ENCODE peak calls at places on chromosomes 3 and 15, in nine cellular contexts. N is GM13977, C is cardiac muscle cell, J is astrocyte of the spinal cord, L is colonic mucosa, O is neural progenitor cell, H is activated B cell treated with CpG ODN at 0.5 μM for 24 hours, S is astrocyte, U is GM23338. V is an unnamed sample.

GRCh38 chr3:114841515-114841914 is 305.6 kb downstream of the ZBTB20 start:
- DNase-seq in O (no peak), C (no peak), N (no peak), L (no peak), H (no peak), U (no peak), J (peak), S (peak), V (no peak)

GRCh38 chr3:78830466-78830865 is 937.3 kb downstream of the ROBO1 start:
- DNase-seq in S (no peak), C (no peak), J (no peak), H (no peak), N (no peak), O (no peak), U (no peak), L (no peak), V (no peak)

GRCh38 chr15:37093480-37094410 is 6.6 kb downstream of the MEIS2 start:
- DNase-seq in L (no peak), H (no peak), N (no peak), J (peak), U (no peak), S (peak), C (peak), O (no peak), V (no peak)

GRCh38 chr15:26661727-26662126 is 111.1 kb downstream of the GABRB3 start:
- DNase-seq in O (no peak), L (no peak), S (no peak), J (no peak), H (no peak), N (no peak), U (no peak), C (no peak), V (no peak)

GRCh38 chr15:79640206-79640605 is 208.1 kb downstream of the MINAR1 start:
- DNase-seq in J (peak), U (no peak), H (no peak), O (no peak), L (no peak), S (peak), N (no peak), C (peak), V (no peak)

GRCh38 chr3:189308594-189308993 is 136.8 kb downstream of the TPRG1 start:
- DNase-seq in J (no peak), L (no peak), U (no peak), H (no peak), N (no peak), C (no peak), S (no peak), O (no peak), V (no peak)

GRCh38 chr3:38555149-38555840 is 59.2 kb downstream of the EXOG start:
- DNase-seq in U (no peak), C (no peak), N (no peak), J (no peak), H (no peak), L (no peak), S (no peak), O (no peak), V (no peak)

GRCh38 chr3:16508591-16508995 is 4.9 kb downstream of the RFTN1 start:
- DNase-seq in L (no peak), C (peak), U (no peak), H (no peak), J (peak), O (no peak), S (peak), N (peak), V (no peak)

GRCh38 chr3:185308126-185308754 is 54.4 kb upstream of the EHHADH start:
- DNase-seq in U (peak), L (peak), O (peak), N (peak), H (no peak), J (peak), C (peak), S (peak), V (no peak)

GRCh38 chr3:143267984-143268383 is 148.4 kb downstream of the CHST2 start:
- DNase-seq in S (peak), H (no peak), J (peak), U (no peak), O (no peak), N (no peak), C (no peak), L (no peak), V (no peak)

GRCh38 chr3:169227911-169228310 is 435.6 kb downstream of the MECOM start:
- DNase-seq in H (no peak), L (no peak), N (peak), C (peak), J (peak), U (peak), S (peak), O (peak), V (no peak)

GRCh38 chr3:153052096-153052460 is 109.9 kb upstream of the RAP2B start:
- DNase-seq in O (no peak), N (no peak), S (peak), L (peak), U (no peak), H (no peak), C (peak), J (peak), V (no peak)

GRCh38 chr3:51955893-51956770 is 951 bp downstream of the GPR62 start:
- DNase-seq in C (peak), L (no peak), H (peak), N (peak), S (peak), U (peak), J (peak), O (peak), V (peak)
- TF ChIP-seq CTCF in C (peak), L (no peak), H (no peak), N (peak), S (peak), U (peak), J (peak), O (peak), V (peak)

GRCh38 chr3:190330936-190331734 is 8.9 kb upstream of the CLDN1 start:
- DNase-seq in H (no peak), N (no peak), C (no peak), L (no peak), S (no peak), U (no peak), O (no peak), J (no peak), V (no peak)

GRCh38 chr3:190323241-190323617 is 983 bp upstream of the CLDN1 start:
- DNase-seq in S (peak), C (peak), O (no peak), L (no peak), N (no peak), H (no peak), U (peak), J (no peak), V (no peak)

GRCh38 chr3:190325923-190326322 is 3.7 kb upstream of the CLDN1 start:
- DNase-seq in J (peak), O (no peak), U (peak), H (no peak), N (no peak), L (no peak), S (peak), C (peak), V (no peak)

GRCh38 chr3:190326361-190326760 is 4.1 kb upstream of the CLDN1 start:
- DNase-seq in U (no peak), L (no peak), H (no peak), S (no peak), O (no peak), C (no peak), N (no peak), J (no peak), V (no peak)

GRCh38 chr3:190326930-190327329 is 4.7 kb upstream of the CLDN1 start:
- DNase-seq in H (no peak), C (peak), N (no peak), L (no peak), U (no peak), O (no peak), S (peak), J (peak), V (no peak)
- TF ChIP-seq CTCF in H (no peak), C (peak), N (no peak), L (no peak), U (no peak), O (no peak), S (no peak), J (no peak), V (peak)

DNA sequence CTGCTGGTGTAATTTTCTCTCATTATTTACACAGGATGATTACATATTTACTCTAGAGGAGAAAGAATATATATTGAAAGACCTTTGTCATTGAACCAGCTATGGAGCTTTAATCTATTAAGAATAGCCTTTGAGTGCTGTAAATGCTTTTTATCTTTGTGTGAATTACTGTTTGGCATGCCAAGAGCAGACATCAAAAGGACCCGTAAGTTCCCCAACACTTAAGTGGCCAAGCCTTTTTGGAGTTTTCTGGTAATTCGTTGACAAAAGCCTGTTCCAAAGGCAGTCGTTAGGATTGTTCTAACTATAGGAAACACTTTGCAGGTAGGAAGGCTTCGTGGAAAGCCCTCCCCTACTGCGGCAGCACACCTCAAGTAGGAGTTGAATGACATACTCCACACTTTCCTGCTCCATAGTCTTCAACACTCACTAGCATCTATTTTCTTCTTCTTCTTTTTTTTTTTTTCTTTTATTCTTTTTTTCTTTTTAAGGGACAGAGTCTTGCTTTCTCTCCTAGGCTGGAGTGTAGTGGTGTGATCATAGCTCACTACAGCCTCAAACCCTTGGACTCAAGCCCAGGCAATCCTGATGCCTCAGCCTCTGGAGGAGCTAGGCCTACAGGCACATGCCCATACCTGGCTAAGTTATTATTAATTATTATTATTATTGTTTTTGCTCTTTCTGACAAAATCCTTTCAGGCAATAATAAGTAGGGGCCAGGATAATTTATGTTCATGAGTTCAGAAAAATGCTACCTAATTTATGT is 98.6 kb downstream of the SUCNR1 start:
- DNase-seq in S (no peak), J (no peak), N (no peak), L (peak), O (no peak), H (no peak), C (no peak), U (peak), V (no peak)
- TF ChIP-seq CTCF in S (no peak), J (no peak), N (no peak), L (no peak), O (no peak), H (no peak), C (no peak), U (no peak), V (no peak)

GRCh38 chr15:74295800-74296199 is 59.7 kb downstream of the CCDC33 start:
- DNase-seq in S (no peak), C (no peak), H (no peak), O (no peak), L (no peak), U (no peak), J (no peak), N (no peak), V (no peak)
- TF ChIP-seq CTCF in S (no peak), C (no peak), H (no peak), O (peak), L (no peak), U (no peak), J (no peak), N (no peak), V (no peak)

DNA sequence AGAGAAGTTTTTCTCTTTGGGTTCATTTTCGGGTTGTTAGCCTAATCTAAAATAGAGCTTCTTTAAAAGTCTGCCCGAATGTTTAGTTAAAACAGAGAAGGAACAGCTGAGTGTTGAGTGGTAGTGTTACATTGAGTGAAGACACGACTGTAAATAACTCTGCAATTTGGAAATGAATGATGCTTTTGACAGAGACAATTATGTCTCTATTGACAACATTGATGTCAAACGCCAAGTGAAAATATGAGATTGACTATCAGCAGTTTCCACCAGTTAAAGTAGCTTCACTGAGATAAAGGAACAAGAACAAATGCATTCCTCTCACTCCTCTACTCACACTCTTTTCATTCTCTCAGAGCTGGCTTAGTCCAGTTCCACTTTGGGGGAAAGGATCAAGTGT is 399.0 kb upstream of the DPH6 start:
- DNase-seq in S (no peak), L (no peak), U (no peak), O (peak), J (no peak), C (no peak), H (no peak), N (no peak), V (no peak)
- TF ChIP-seq CTCF in S (no peak), L (no peak), U (no peak), O (no peak), J (no peak), C (no peak), H (no peak), N (no peak), V (no peak)

DNA sequence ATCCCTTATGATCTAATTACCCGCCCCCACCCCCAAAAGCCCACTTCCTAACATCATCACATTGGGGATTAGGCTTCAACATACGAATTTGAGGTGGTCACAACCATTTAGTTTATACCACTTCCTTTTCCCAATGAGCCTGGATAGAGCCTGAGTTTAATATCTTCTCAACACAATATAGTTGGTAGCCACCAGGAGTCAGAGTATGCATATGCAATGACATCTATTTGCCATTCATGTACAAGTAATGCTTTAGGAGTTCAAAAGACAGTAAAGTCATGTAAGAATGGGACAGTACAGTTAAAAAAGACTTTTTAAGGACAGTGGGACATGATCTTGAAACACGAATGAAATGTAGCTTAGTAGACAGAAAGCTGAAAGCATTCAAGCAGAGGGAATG is 172.4 kb downstream of the DCLK3 start:
- DNase-seq in O (no peak), L (no peak), U (no peak), N (no peak), H (no peak), S (no peak), C (peak), J (peak), V (no peak)
- TF ChIP-seq CTCF in O (no peak), L (no peak), U (peak), N (no peak), H (no peak), S (no peak), C (peak), J (peak), V (peak)

GRCh38 chr3:62556121-62556520 is 182.8 kb upstream of the FEZF2 start:
- DNase-seq in J (no peak), L (no peak), S (no peak), H (no peak), O (no peak), C (no peak), N (no peak), U (peak), V (no peak)

GRCh38 chr3:62559831-62560445 is 186.6 kb upstream of the FEZF2 start:
- DNase-seq in U (peak), C (peak), J (peak), N (no peak), S (no peak), H (no peak), O (peak), L (no peak), V (no peak)

GRCh38 chr3:62557450-62557849 is 184.1 kb upstream of the FEZF2 start:
- DNase-seq in H (no peak), C (no peak), S (no peak), U (no peak), L (no peak), N (no peak), J (no peak), O (no peak), V (no peak)

GRCh38 chr3:62557983-62558382 is 184.6 kb upstream of the FEZF2 start:
- DNase-seq in C (no peak), N (no peak), H (no peak), O (no peak), J (no peak), U (no peak), S (no peak), L (no peak), V (no peak)

GRCh38 chr3:62558549-62559112 is 185.3 kb upstream of the FEZF2 start:
- DNase-seq in U (peak), N (peak), L (no peak), H (no peak), O (peak), S (no peak), C (peak), J (no peak), V (no peak)
- TF ChIP-seq CTCF in U (peak), N (peak), L (peak), H (no peak), O (peak), S (peak), C (peak), J (peak), V (peak)

GRCh38 chr3:9808345-9809037 is 1.6 kb upstream of the TTLL3 start:
- DNase-seq in S (no peak), C (peak), H (no peak), L (no peak), J (no peak), N (peak), O (peak), U (peak), V (no peak)
- TF ChIP-seq CTCF in S (no peak), C (no peak), H (no peak), L (no peak), J (peak), N (no peak), O (peak), U (peak), V (peak)

DNA sequence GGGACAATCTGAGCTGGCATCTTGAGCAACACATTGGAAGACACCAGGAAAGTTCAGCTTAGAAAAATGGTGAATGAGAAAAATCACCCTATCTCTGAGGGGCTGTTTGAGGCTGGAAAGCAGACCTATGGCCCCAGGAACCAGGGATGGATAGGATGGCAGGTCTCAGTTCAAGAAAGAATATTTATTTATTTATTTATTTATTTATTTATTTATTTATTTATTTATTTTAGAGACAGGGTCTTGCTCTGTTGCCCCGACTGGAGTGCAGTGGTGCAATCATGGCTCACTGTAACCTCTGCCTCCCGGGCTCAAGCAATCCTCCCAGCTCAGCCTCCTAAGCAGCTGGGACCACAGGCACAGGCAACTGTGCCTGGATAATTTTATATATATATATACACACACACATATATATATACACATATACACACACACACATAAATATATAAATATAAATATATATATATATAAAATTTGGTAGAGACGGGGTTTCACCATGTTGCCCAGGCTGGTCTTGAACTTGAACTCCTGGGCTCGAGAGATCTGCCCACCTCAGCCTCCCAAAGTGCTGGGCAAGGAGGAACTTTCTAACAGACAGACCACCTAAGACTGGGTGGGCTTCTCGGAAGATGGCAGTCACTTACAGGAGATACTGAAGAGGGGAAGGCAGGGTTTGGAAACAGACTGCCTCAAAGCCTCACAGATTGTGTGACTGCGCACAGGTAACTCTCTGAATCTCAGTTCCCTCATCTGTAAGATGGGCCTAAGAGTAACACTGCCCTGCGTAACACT is 29.7 kb downstream of the CCDC13 start:
- DNase-seq in N (no peak), C (no peak), U (no peak), J (no peak), L (peak), O (no peak), H (no peak), S (no peak), V (no peak)
- TF ChIP-seq CTCF in N (no peak), C (no peak), U (no peak), J (no peak), L (no peak), O (no peak), H (no peak), S (no peak), V (no peak)